ENCODE peak calls at places on chromosomes 13 and 19, in ten cellular contexts. A is CD4-positive, CD25-positive, alpha-beta regulatory T cell; S is NCI-H2081; E is NAMALWA; Z is activated naive CD4-positive, alpha-beta T cell treated with anti-CD3 and anti-CD28 coated beads, Interleukin-2, amount 50 U/mL, for 16 hours; K is stimulated activated CD4-positive, alpha-beta T cell treated with anti-CD3 and anti-CD28 coated beads, Interleukin-15, amount 100 ng/mL, for 48 hours; J is T-helper 17 cell; P is activated B cell treated with CpG ODN at 0.5 μM for 24 hours; R is iPS-NIHi11; T is prostate gland. X is an unnamed sample.

GRCh38 chr19:37778613-37779138 is 710 bp downstream of the ZNF573 start:
- DNase-seq in A (no peak), P (no peak), T (no peak), Z (no peak), J (no peak), E (peak), R (peak), S (no peak), K (no peak), X (no peak)

GRCh38 chr13:33644607-33645543 is 173.1 kb upstream of the RFC3 start:
- DNase-seq in R (no peak), E (no peak), Z (no peak), K (no peak), T (no peak), A (no peak), P (no peak), S (no peak), J (no peak), X (no peak)

GRCh38 chr13:106243011-106243410 is 292.5 kb downstream of the EFNB2 start:
- DNase-seq in Z (no peak), J (no peak), S (no peak), K (no peak), P (no peak), A (no peak), T (no peak), R (no peak), E (no peak), X (no peak)

GRCh38 chr13:44049546-44049945 is 169.8 kb downstream of the LACC1 start:
- DNase-seq in T (no peak), S (no peak), K (no peak), J (no peak), A (no peak), Z (no peak), P (no peak), R (no peak), E (no peak), X (no peak)

GRCh38 chr13:76516013-76516412 is 370.2 kb downstream of the KCTD12 start:
- DNase-seq in T (no peak), J (no peak), A (no peak), P (no peak), S (no peak), Z (no peak), E (no peak), R (no peak), K (no peak), X (no peak)

GRCh38 chr13:40344270-40345148 is 321.9 kb downstream of the FOXO1 start:
- DNase-seq in J (no peak), P (no peak), Z (no peak), T (no peak), R (no peak), A (no peak), S (no peak), K (no peak), E (no peak), X (no peak)

GRCh38 chr19:34172661-34173144 is 399 bp downstream of the LSM14A start:
- DNase-seq in Z (no peak), S (peak), K (no peak), T (no peak), J (no peak), E (no peak), P (no peak), A (no peak), R (no peak), X (no peak)

GRCh38 chr19:36401475-36401874 is 17.0 kb downstream of the ZFP82 start:
- DNase-seq in Z (no peak), A (no peak), J (no peak), K (no peak), S (no peak), E (no peak), P (no peak), R (no peak), T (no peak), X (no peak)

GRCh38 chr13:51451467-51452390 is 1.1 kb downstream of the INTS6 start:
- DNase-seq in S (peak), Z (peak), R (peak), J (peak), K (peak), A (peak), T (peak), P (peak), E (peak), X (peak)

GRCh38 chr19:18468930-18469244 is 31.0 kb upstream of the ISYNA1 start:
- DNase-seq in J (no peak), S (no peak), A (no peak), T (no peak), Z (no peak), K (no peak), P (no peak), R (no peak), E (no peak), X (no peak)

GRCh38 chr19:18895828-18896341 is at the start of gene CERS1:
- DNase-seq in S (no peak), E (no peak), A (no peak), J (no peak), R (peak), K (no peak), Z (no peak), P (no peak), T (no peak), X (no peak)

GRCh38 chr13:111972261-111972780 is 94.6 kb upstream of the SOX1 start:
- DNase-seq in S (peak), Z (no peak), K (no peak), T (no peak), P (no peak), A (no peak), R (no peak), E (no peak), J (no peak), X (no peak)

GRCh38 chr13:97256343-97256783 is 34.2 kb downstream of the MBNL2 start:
- DNase-seq in P (no peak), S (no peak), K (no peak), R (no peak), J (no peak), E (no peak), T (no peak), Z (no peak), A (no peak), X (no peak)

GRCh38 chr19:18966304-18966703 is 25.3 kb upstream of the HOMER3 start:
- DNase-seq in J (no peak), T (no peak), R (peak), K (no peak), A (no peak), E (no peak), S (no peak), Z (no peak), P (no peak), X (no peak)

GRCh38 chr19:51097796-51098195 is 10.4 kb downstream of the CTU1 start:
- DNase-seq in P (no peak), T (no peak), E (no peak), S (no peak), J (no peak), R (no peak), K (no peak), Z (no peak), A (no peak), X (no peak)

GRCh38 chr19:13692096-13692495 is 72.2 kb upstream of the MRI1 start:
- DNase-seq in K (no peak), P (no peak), J (no peak), R (no peak), A (no peak), E (no peak), S (peak), T (no peak), Z (no peak), X (no peak)

GRCh38 chr13:25478186-25478585 is 106.4 kb downstream of the ATP8A2 start:
- DNase-seq in E (no peak), P (no peak), J (no peak), T (no peak), R (peak), A (no peak), Z (no peak), S (no peak), K (no peak), X (no peak)

GRCh38 chr13:50646070-50646469 is 197.4 kb downstream of the DLEU7 start:
- DNase-seq in T (no peak), J (no peak), K (no peak), S (no peak), Z (no peak), A (no peak), R (no peak), P (no peak), E (no peak), X (no peak)

GRCh38 chr19:46265217-46265828 is 31.5 kb upstream of the HIF3A start:
- DNase-seq in P (peak), J (peak), A (peak), T (peak), S (peak), R (peak), E (peak), Z (peak), K (peak), X (peak)

GRCh38 chr19:38250821-38251563 is 5.2 kb downstream of the PPP1R14A start:
- DNase-seq in T (no peak), Z (no peak), S (no peak), J (no peak), E (no peak), A (no peak), P (no peak), K (no peak), R (peak), X (no peak)

GRCh38 chr13:93861818-93862217 is 617.7 kb downstream of the DCT start:
- DNase-seq in K (no peak), Z (no peak), P (no peak), E (no peak), T (no peak), J (no peak), A (no peak), S (no peak), R (no peak), X (no peak)

GRCh38 chr19:17348700-17349099 is 11.3 kb downstream of the GTPBP3 start:
- DNase-seq in T (no peak), Z (no peak), S (peak), E (no peak), R (peak), K (no peak), P (no peak), A (no peak), J (no peak), X (no peak)

GRCh38 chr13:111153977-111154332 is 38.8 kb downstream of the ARHGEF7 start:
- DNase-seq in Z (no peak), K (peak), P (no peak), J (no peak), E (peak), S (peak), R (no peak), T (peak), A (peak), X (no peak)

GRCh38 chr19:40690050-40690698 is at the start of gene NUMBL:
- DNase-seq in Z (no peak), T (no peak), R (no peak), K (no peak), E (no peak), S (no peak), J (no peak), P (no peak), A (no peak), X (no peak)

GRCh38 chr19:11814707-11815050 is 606 bp downstream of the ZNF440 start:
- DNase-seq in J (no peak), A (peak), R (peak), K (no peak), E (no peak), S (no peak), P (no peak), T (peak), Z (no peak), X (no peak)